ENCODE peak calls at places on chromosome 5, in six cellular contexts. One of them, this sample, is unnamed.
A peak's percentile ranks its signal among the peaks of the same experiment; 100 is the strongest.

GRCh38 chr5:93724791-93725190 is 16.6 kb downstream of the POU5F2 start:
- DNase-seq in GM23248: peak; percentile 19
- DNase-seq in SK-N-SH: no peak
- DNase-seq in PC-3: no peak
- DNase-seq in kidney: no peak
- DNase-seq in IMR-90: no peak
- DNase-seq in this sample: no peak

GRCh38 chr5:82348749-82349148 is 70.6 kb upstream of the RPS23 start:
- DNase-seq in GM23248: peak; percentile 82
- DNase-seq in IMR-90: no peak
- DNase-seq in PC-3: no peak
- DNase-seq in SK-N-SH: no peak
- DNase-seq in kidney: no peak
- DNase-seq in this sample: no peak

GRCh38 chr5:137619191-137619870 is 116.6 kb downstream of the KLHL3 start:
- DNase-seq in IMR-90: peak; percentile 81
- DNase-seq in SK-N-SH: peak; percentile 86
- DNase-seq in GM23248: peak; percentile 95
- DNase-seq in PC-3: peak; percentile 90
- DNase-seq in kidney: no peak
- DNase-seq in this sample: no peak

GRCh38 chr5:174371600-174372094 is 326.1 kb downstream of the NSG2 start:
- DNase-seq in SK-N-SH: peak; percentile 28
- DNase-seq in kidney: no peak
- DNase-seq in IMR-90: no peak
- DNase-seq in GM23248: peak; percentile 14
- DNase-seq in PC-3: peak; percentile 90
- DNase-seq in this sample: no peak

GRCh38 chr5:38557309-38557710 is 864 bp upstream of the LIFR start:
- DNase-seq in PC-3: no peak
- DNase-seq in SK-N-SH: no peak
- DNase-seq in GM23248: no peak
- DNase-seq in kidney: no peak
- DNase-seq in IMR-90: no peak
- DNase-seq in this sample: no peak

GRCh38 chr5:127280494-127281220 is 9.9 kb upstream of the MEGF10 start:
- DNase-seq in kidney: no peak
- DNase-seq in PC-3: peak; percentile 9
- DNase-seq in IMR-90: no peak
- DNase-seq in SK-N-SH: peak; percentile 9
- DNase-seq in GM23248: no peak
- DNase-seq in this sample: no peak

GRCh38 chr5:161851691-161852299 is 3.9 kb downstream of the GABRA1 start:
- DNase-seq in kidney: no peak
- DNase-seq in PC-3: peak; percentile 43
- DNase-seq in GM23248: peak; percentile 2
- DNase-seq in SK-N-SH: peak; percentile 3
- DNase-seq in IMR-90: no peak
- DNase-seq in this sample: peak; percentile 3

GRCh38 chr5:116507941-116508655 is 66.5 kb downstream of the SEMA6A start:
- DNase-seq in kidney: no peak
- DNase-seq in SK-N-SH: no peak
- DNase-seq in PC-3: no peak
- DNase-seq in GM23248: peak; percentile 45
- DNase-seq in IMR-90: no peak
- DNase-seq in this sample: no peak

GRCh38 chr5:140109818-140110733 is 3.8 kb upstream of the PURA start:
- DNase-seq in SK-N-SH: no peak
- DNase-seq in IMR-90: no peak
- DNase-seq in GM23248: no peak
- DNase-seq in PC-3: no peak
- DNase-seq in kidney: no peak
- DNase-seq in this sample: no peak

GRCh38 chr5:97998946-97999345 is 774.5 kb upstream of the RGMB start:
- DNase-seq in PC-3: no peak
- DNase-seq in kidney: no peak
- DNase-seq in IMR-90: peak; percentile 47
- DNase-seq in SK-N-SH: no peak
- DNase-seq in GM23248: no peak
- DNase-seq in this sample: no peak

GRCh38 chr5:148384389-148384756 is 615 bp downstream of the FBXO38 start:
- DNase-seq in SK-N-SH: peak; percentile 14
- DNase-seq in PC-3: no peak
- DNase-seq in IMR-90: no peak
- DNase-seq in GM23248: peak; percentile 49
- DNase-seq in kidney: no peak
- DNase-seq in this sample: no peak

GRCh38 chr5:77366717-77367500 is 125.2 kb downstream of the WDR41 start:
- DNase-seq in PC-3: no peak
- DNase-seq in SK-N-SH: peak; percentile 37
- DNase-seq in GM23248: no peak
- DNase-seq in kidney: no peak
- DNase-seq in IMR-90: no peak
- DNase-seq in this sample: no peak

GRCh38 chr5:127941646-127942045 is 141.9 kb upstream of the SLC12A2 start:
- DNase-seq in kidney: no peak
- DNase-seq in GM23248: no peak
- DNase-seq in SK-N-SH: no peak
- DNase-seq in PC-3: peak; percentile 58
- DNase-seq in IMR-90: no peak
- DNase-seq in this sample: no peak

GRCh38 chr5:140575309-140575708 is 10.7 kb downstream of the SLC35A4 start:
- DNase-seq in kidney: no peak
- DNase-seq in SK-N-SH: no peak
- DNase-seq in GM23248: peak; percentile 69
- DNase-seq in PC-3: peak; percentile 54
- DNase-seq in IMR-90: peak; percentile 26
- DNase-seq in this sample: no peak

GRCh38 chr5:143063175-143063970 is 293.2 kb downstream of the ARHGAP26 start:
- DNase-seq in kidney: no peak
- DNase-seq in PC-3: peak; percentile 17
- DNase-seq in GM23248: no peak
- DNase-seq in SK-N-SH: no peak
- DNase-seq in IMR-90: peak; percentile 51
- DNase-seq in this sample: no peak

GRCh38 chr5:143749581-143750204 is 62.3 kb upstream of the HMHB1 start:
- DNase-seq in GM23248: no peak
- DNase-seq in kidney: no peak
- DNase-seq in IMR-90: peak; percentile 63
- DNase-seq in PC-3: no peak
- DNase-seq in SK-N-SH: no peak
- DNase-seq in this sample: no peak

GRCh38 chr5:127311349-127311748 is 20.8 kb downstream of the MEGF10 start:
- DNase-seq in PC-3: no peak
- DNase-seq in kidney: no peak
- DNase-seq in GM23248: no peak
- DNase-seq in SK-N-SH: no peak
- DNase-seq in IMR-90: no peak
- DNase-seq in this sample: no peak

GRCh38 chr5:54470191-54470590 is 14.7 kb downstream of the HSPB3 start:
- DNase-seq in GM23248: peak; percentile 72
- DNase-seq in kidney: no peak
- DNase-seq in SK-N-SH: no peak
- DNase-seq in IMR-90: peak; percentile 79
- DNase-seq in PC-3: no peak
- DNase-seq in this sample: no peak

GRCh38 chr5:113495402-113495801 is 7.1 kb upstream of the MCC start:
- DNase-seq in kidney: no peak
- DNase-seq in PC-3: peak; percentile 57
- DNase-seq in IMR-90: peak; percentile 52
- DNase-seq in GM23248: peak; percentile 58
- DNase-seq in SK-N-SH: no peak
- DNase-seq in this sample: no peak

GRCh38 chr5:29214821-29215220 is 1978.7 kb upstream of the CDH6 start:
- DNase-seq in GM23248: no peak
- DNase-seq in IMR-90: no peak
- DNase-seq in SK-N-SH: no peak
- DNase-seq in kidney: no peak
- DNase-seq in PC-3: no peak
- DNase-seq in this sample: no peak

GRCh38 chr5:138458353-138458752 is 6.9 kb upstream of the EGR1 start:
- DNase-seq in PC-3: no peak
- DNase-seq in GM23248: no peak
- DNase-seq in SK-N-SH: no peak
- DNase-seq in IMR-90: no peak
- DNase-seq in kidney: no peak
- DNase-seq in this sample: no peak

GRCh38 chr5:80854583-80854982 is 105.6 kb upstream of the RASGRF2 start:
- DNase-seq in PC-3: no peak
- DNase-seq in SK-N-SH: no peak
- DNase-seq in IMR-90: no peak
- DNase-seq in kidney: no peak
- DNase-seq in GM23248: no peak
- DNase-seq in this sample: no peak

DNA sequence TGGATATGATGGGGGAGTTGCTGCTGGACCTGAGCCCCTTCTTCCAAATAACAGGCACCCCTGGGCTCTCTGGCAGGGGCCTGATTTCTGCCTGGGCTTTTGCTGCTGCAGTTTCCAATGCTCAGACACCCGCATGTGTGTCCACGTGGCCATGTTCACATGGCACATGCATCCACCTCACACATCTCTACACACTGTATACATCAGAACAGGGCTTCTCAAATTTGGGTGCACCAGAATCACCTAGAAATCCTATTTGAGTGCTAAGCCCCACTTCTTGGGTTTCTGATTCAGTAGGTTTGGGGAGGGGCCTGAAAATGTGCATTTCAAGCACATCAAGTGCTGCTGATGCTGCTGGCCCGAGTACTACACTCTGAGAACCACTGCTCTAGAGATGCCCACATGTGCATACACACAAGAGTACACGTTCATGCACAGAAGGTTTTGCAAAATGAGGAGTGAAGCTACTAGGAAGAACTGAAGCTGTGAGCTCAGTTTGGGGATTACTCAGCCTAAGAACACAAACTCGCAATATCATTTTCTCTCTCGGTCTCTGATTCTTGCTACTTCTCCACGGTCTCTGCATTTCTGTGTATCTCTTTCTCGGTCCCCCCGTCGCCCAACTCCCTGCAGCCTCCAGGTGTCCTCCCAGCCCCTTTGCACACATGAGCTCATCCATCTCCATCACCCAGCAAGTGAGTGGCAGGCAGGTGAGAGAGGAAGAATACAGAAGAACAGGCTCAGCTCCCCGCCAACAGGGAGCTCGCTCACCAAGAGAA is 97.1 kb downstream of the PCDH1 start:
- DNase-seq in GM23248: no peak
- DNase-seq in SK-N-SH: no peak
- DNase-seq in PC-3: no peak
- DNase-seq in kidney: no peak
- DNase-seq in IMR-90: no peak
- DNase-seq in this sample: no peak
- H3K27ac ChIP-seq in GM23248: no peak overlapping the region
- H3K27ac ChIP-seq in SK-N-SH: no peak overlapping the region
- H3K27ac ChIP-seq in PC-3: no peak overlapping the region
- H3K27ac ChIP-seq in kidney: no peak overlapping the region
- H3K27ac ChIP-seq in IMR-90: no peak overlapping the region
- H3K27ac ChIP-seq in this sample: no peak overlapping the region

GRCh38 chr5:122454522-122454921 is 142.5 kb downstream of the SNCAIP start:
- DNase-seq in PC-3: no peak
- DNase-seq in GM23248: no peak
- DNase-seq in SK-N-SH: no peak
- DNase-seq in kidney: no peak
- DNase-seq in IMR-90: no peak
- DNase-seq in this sample: no peak

GRCh38 chr5:122457178-122457826 is 145.3 kb downstream of the SNCAIP start:
- DNase-seq in kidney: no peak
- DNase-seq in PC-3: no peak
- DNase-seq in SK-N-SH: no peak
- DNase-seq in IMR-90: no peak
- DNase-seq in GM23248: no peak
- DNase-seq in this sample: no peak

GRCh38 chr5:122464191-122464590 is 152.2 kb downstream of the SNCAIP start:
- DNase-seq in kidney: no peak
- DNase-seq in IMR-90: no peak
- DNase-seq in PC-3: no peak
- DNase-seq in GM23248: no peak
- DNase-seq in SK-N-SH: no peak
- DNase-seq in this sample: no peak

GRCh38 chr5:122463221-122463620 is 151.2 kb downstream of the SNCAIP start:
- DNase-seq in SK-N-SH: no peak
- DNase-seq in GM23248: peak; percentile 36
- DNase-seq in kidney: no peak
- DNase-seq in IMR-90: peak; percentile 87
- DNase-seq in PC-3: no peak
- DNase-seq in this sample: no peak

DNA sequence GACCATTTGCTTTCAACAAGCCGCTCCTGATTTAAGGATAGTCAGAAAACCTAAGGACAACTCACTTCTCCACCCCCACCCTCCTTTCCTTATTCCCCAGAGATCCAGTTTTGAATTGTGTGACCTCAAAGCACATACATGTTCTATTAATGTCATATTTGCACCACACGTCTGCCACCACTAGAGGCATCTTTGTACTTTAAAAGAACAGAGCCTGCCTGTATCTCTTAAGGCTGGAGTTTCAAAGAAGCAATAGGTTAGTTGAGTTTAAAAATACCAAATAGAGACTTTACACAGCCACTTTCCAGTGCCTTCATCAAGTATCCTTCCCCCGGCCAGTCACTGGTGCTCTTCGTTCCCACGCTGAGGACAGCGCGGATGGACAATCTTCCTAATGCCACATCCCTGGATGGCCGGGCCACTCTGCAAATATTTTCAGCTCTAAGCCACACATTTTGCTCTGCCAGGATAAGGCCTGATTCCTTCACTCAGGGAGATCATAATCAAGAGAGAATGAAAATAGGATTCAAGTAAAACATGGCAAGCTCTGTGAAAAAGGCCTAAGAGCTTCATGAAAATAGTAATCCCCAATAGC is 146.3 kb downstream of the SNCAIP start:
- DNase-seq in GM23248: peak; percentile 49
- DNase-seq in IMR-90: peak; percentile 24
- DNase-seq in kidney: no peak
- DNase-seq in PC-3: peak; percentile 34
- DNase-seq in SK-N-SH: peak; percentile 25
- DNase-seq in this sample: no peak
- H3K9ac ChIP-seq in GM23248: no peak overlapping the region
- H3K9ac ChIP-seq in IMR-90: no peak overlapping the region
- H3K9ac ChIP-seq in kidney: no peak overlapping the region
- H3K9ac ChIP-seq in PC-3: no peak overlapping the region
- H3K9ac ChIP-seq in SK-N-SH: no peak overlapping the region
- H3K9ac ChIP-seq in this sample: no peak overlapping the region

DNA sequence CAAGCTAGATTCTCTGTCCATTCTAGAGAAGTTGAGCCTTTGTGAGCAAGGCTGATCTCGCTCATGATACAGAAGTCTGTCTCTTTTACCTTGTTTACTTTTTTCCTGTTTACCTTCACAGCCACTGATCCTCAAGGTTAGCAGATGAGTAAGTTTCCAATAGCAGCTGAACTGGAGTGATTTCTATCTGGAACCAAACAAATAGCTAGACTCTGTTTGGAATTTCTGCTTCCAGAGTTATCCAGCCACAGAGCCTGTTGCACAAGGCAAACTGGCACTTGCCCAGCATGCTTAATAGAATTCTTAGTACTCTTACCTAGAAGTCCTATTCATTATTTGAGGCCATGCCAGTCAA is 12.8 kb upstream of the PANK3 start:
- DNase-seq in IMR-90: peak; percentile 35
- DNase-seq in GM23248: peak; percentile 78
- DNase-seq in PC-3: peak; percentile 72
- DNase-seq in SK-N-SH: no peak
- DNase-seq in kidney: no peak
- DNase-seq in this sample: no peak
- H3K27ac ChIP-seq in IMR-90: no peak overlapping the region
- H3K27ac ChIP-seq in GM23248: no peak overlapping the region
- H3K27ac ChIP-seq in PC-3: peak overlapping the region; percentile 13
- H3K27ac ChIP-seq in SK-N-SH: no peak overlapping the region
- H3K27ac ChIP-seq in kidney: no peak overlapping the region
- H3K27ac ChIP-seq in this sample: no peak overlapping the region

GRCh38 chr5:61329729-61330128 is 2.3 kb upstream of the ZSWIM6 start:
- DNase-seq in kidney: no peak
- DNase-seq in GM23248: peak; percentile 34
- DNase-seq in IMR-90: peak; percentile 67
- DNase-seq in SK-N-SH: no peak
- DNase-seq in PC-3: peak; percentile 26
- DNase-seq in this sample: no peak
- H3K9ac ChIP-seq in kidney: no peak overlapping the region
- H3K9ac ChIP-seq in GM23248: no peak overlapping the region
- H3K9ac ChIP-seq in IMR-90: peak overlapping the region; percentile 37
- H3K9ac ChIP-seq in SK-N-SH: peak overlapping the region; percentile 93
- H3K9ac ChIP-seq in PC-3: peak overlapping the region; percentile 77
- H3K9ac ChIP-seq in this sample: peak overlapping the region; percentile 83

This sample was measured in SK-N-MC.